ENCODE peak calls at places on chromosomes 1 and 21, in seven cellular contexts. A is AG09319, P is cardiac muscle cell, V is HCT116, U is ovary, X is endothelial cell, Q is heart right ventricle. E is an unnamed sample.

GRCh38 chr1:2987773-2988172 is 33.5 kb upstream of the ACTRT2 start:
- DNase-seq in U (no peak), A (no peak), X (no peak), V (no peak), Q (no peak), P (no peak), E (no peak)

GRCh38 chr1:21256776-21257175 is 33.5 kb downstream of the ECE1 start:
- DNase-seq in V (no peak), A (no peak), X (no peak), U (no peak), P (no peak), Q (no peak), E (no peak)

GRCh38 chr1:46102769-46103476 is 29.5 kb downstream of the PIK3R3 start:
- DNase-seq in V (no peak), Q (no peak), U (no peak), X (no peak), P (no peak), A (no peak), E (no peak)

GRCh38 chr1:150516050-150516591 is 569 bp downstream of the FALEC start:
- DNase-seq in A (no peak), P (no peak), U (no peak), V (no peak), X (no peak), Q (no peak), E (no peak)

GRCh38 chr1:80973101-80973500 is 827.6 kb upstream of the ADGRL2 start:
- DNase-seq in X (no peak), V (no peak), Q (no peak), U (no peak), P (no peak), A (no peak), E (no peak)

GRCh38 chr1:117093870-117094621 is 27.5 kb downstream of the TRIM45 start:
- DNase-seq in V (peak), Q (no peak), P (peak), U (no peak), X (peak), A (no peak), E (no peak)

GRCh38 chr1:186304982-186305949 is 69.8 kb downstream of the TPR start:
- DNase-seq in X (no peak), Q (no peak), V (peak), A (no peak), P (peak), U (no peak), E (no peak)

GRCh38 chr21:46126321-46127238 is 28.7 kb downstream of the COL6A2 start:
- DNase-seq in P (no peak), A (no peak), V (no peak), U (peak), X (peak), Q (peak), E (no peak)

GRCh38 chr1:215888159-215888558 is 321.1 kb downstream of the KCTD3 start:
- DNase-seq in Q (no peak), U (no peak), X (no peak), P (no peak), V (no peak), A (no peak), E (no peak)

GRCh38 chr1:229859026-229859425 is 208.0 kb upstream of the GALNT2 start:
- DNase-seq in V (no peak), U (no peak), Q (no peak), X (no peak), A (no peak), P (no peak), E (no peak)

GRCh38 chr1:209850342-209850979 is 22.7 kb downstream of the UTP25 start:
- DNase-seq in P (peak), A (no peak), X (peak), Q (peak), V (peak), U (no peak), E (no peak)

GRCh38 chr1:97920275-97920831 is 481 bp downstream of the DPYD start:
- DNase-seq in U (no peak), V (no peak), A (no peak), Q (no peak), X (no peak), P (no peak), E (no peak)

GRCh38 chr21:27771938-27772505 is 805.1 kb upstream of the ADAMTS5 start:
- DNase-seq in Q (no peak), U (no peak), X (no peak), V (no peak), P (no peak), A (no peak), E (no peak)

GRCh38 chr1:65813956-65814355 is 21.3 kb downstream of the PDE4B start:
- DNase-seq in A (no peak), Q (no peak), P (no peak), X (no peak), U (no peak), V (no peak), E (no peak)

GRCh38 chr1:210373878-210374599 is 45.3 kb downstream of the HHAT start:
- DNase-seq in Q (no peak), V (peak), P (peak), U (no peak), X (peak), A (peak), E (no peak)

GRCh38 chr1:233721003-233721595 is 107.2 kb downstream of the KCNK1 start:
- DNase-seq in U (no peak), V (no peak), X (no peak), A (no peak), Q (no peak), P (no peak), E (no peak)

GRCh38 chr1:226586650-226587443 is 38.3 kb downstream of the STUM start:
- DNase-seq in U (no peak), Q (no peak), V (no peak), X (no peak), P (no peak), A (no peak), E (no peak)

GRCh38 chr1:214229736-214230135 is 51.2 kb upstream of the SMYD2 start:
- DNase-seq in P (no peak), Q (peak), A (no peak), U (no peak), V (no peak), X (no peak), E (no peak)
- TF ChIP-seq CTCF in P (no peak), Q (no peak), A (no peak), U (no peak), V (no peak), X (no peak), E (no peak)

GRCh38 chr1:152761609-152762213 is 3.9 kb downstream of the KPRP start:
- DNase-seq in P (no peak), U (no peak), X (no peak), A (no peak), Q (no peak), V (no peak), E (no peak)
- TF ChIP-seq CTCF in P (no peak), U (no peak), X (no peak), A (no peak), Q (no peak), V (no peak), E (no peak)

DNA sequence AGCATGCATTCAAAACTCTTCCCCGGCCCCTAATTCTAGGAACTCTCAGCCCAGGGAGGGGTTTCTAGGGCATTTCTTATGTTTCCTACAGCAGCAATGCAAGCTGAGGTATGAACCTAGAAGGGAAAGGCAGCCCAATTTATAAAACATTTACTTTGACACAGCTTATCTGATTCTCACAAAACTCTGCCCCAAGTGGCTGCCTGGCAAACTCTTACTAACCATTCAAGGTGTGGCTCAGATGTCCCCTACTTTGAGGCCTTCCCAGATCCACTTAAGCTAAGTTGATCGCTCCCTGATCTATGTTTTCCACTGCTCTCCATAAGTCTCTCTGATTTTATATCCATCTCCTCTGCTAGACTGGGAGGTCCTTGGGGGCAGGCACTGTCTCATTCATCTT is 35.4 kb downstream of the AK2 start:
- DNase-seq in P (no peak), A (no peak), X (no peak), Q (no peak), U (no peak), V (no peak), E (no peak)
- TF ChIP-seq CTCF in P (peak), A (no peak), X (no peak), Q (no peak), U (no peak), V (peak), E (no peak)

GRCh38 chr21:37079211-37079824 is 6.3 kb downstream of the TTC3 start:
- DNase-seq in P (no peak), Q (no peak), A (no peak), U (no peak), V (no peak), X (no peak), E (no peak)
- TF ChIP-seq CTCF in P (peak), Q (peak), A (peak), U (no peak), V (peak), X (peak), E (no peak)

DNA sequence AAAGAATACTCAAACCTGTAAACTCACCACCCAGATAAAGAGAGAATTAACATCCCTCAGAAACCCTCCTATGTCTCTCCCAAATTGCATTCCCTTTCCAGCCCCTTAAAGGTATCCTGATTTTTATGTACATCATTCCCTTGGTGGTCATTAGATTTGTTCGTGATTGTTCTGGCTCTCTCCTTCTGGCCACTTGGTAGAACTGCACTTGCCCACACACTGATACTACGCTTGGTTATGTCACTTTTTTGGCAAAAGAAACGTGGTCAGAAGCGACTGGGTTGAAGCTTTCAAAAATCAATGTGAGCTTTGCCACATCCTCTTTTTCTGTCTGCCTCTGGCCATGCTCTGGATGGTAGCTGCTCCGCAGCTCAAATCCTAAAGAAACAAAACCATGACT is 76.3 kb downstream of the KRTAP19-8 start:
- DNase-seq in P (no peak), X (no peak), U (no peak), A (no peak), Q (no peak), V (no peak), E (no peak)
- TF ChIP-seq CTCF in P (no peak), X (peak), U (no peak), A (no peak), Q (no peak), V (no peak), E (no peak)

GRCh38 chr1:178361847-178362246 is 134.9 kb downstream of the CLEC20A start:
- DNase-seq in V (no peak), X (no peak), U (no peak), A (no peak), Q (no peak), P (no peak), E (no peak)
- TF ChIP-seq CTCF in V (no peak), X (no peak), U (no peak), A (no peak), Q (no peak), P (no peak), E (no peak)

GRCh38 chr1:228198977-228199590 is 8.8 kb upstream of the OBSCN start:
- DNase-seq in P (no peak), U (no peak), X (no peak), Q (no peak), V (peak), A (no peak), E (no peak)
- TF ChIP-seq CTCF in P (no peak), U (no peak), X (no peak), Q (no peak), V (no peak), A (no peak), E (no peak)

DNA sequence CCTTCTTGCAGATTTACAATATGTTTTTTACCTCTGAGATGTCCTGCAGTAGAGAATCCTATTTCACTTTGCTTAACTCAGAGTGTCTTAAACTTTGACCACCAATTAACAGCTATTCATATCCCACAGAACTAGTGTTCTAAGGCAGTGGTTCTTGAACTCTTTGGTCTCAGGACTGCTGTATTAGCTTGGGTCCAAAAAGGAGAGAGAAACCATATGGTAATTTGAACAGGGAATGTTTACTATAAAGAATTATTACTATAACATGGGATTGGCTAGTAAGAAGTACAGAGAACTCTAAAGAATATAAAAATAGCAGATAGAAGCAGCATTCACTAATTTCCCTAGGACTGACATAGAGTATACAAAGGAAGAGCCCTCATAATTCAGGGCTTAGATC is 31.6 kb downstream of the FAM177B start:
- DNase-seq in U (no peak), Q (no peak), A (no peak), V (no peak), X (no peak), P (no peak), E (no peak)
- TF ChIP-seq CTCF in U (no peak), Q (no peak), A (no peak), V (no peak), X (no peak), P (no peak), E (no peak)

GRCh38 chr21:45001134-45002095 is 61.6 kb downstream of the SLX9 start:
- DNase-seq in A (peak), U (peak), X (no peak), V (no peak), P (no peak), Q (peak), E (no peak)
- TF ChIP-seq CTCF in A (no peak), U (no peak), X (no peak), V (no peak), P (no peak), Q (no peak), E (no peak)